ENCODE peak calls at places on chromosome 14, in ten cellular contexts. O, F, B, J, G, C, R, E, T and V are unnamed samples.

GRCh38 chr14:35385042-35385839 is 19.3 kb downstream of the NFKBIA start:
- DNase-seq in O (peak), F (no peak), B (peak), J (peak), G (no peak), C (peak), R (peak), E (no peak), T (peak), V (peak)

GRCh38 chr14:36096090-36096489 is 80.4 kb downstream of the PTCSC3 start:
- DNase-seq in O (no peak), F (no peak), B (no peak), J (no peak), G (no peak), C (peak), R (peak), E (no peak), T (no peak), V (no peak)

GRCh38 chr14:99707921-99708320 is 23.8 kb downstream of the CYP46A1 start:
- DNase-seq in O (no peak), F (no peak), B (no peak), J (no peak), G (no peak), C (no peak), R (no peak), E (no peak), T (no peak), V (no peak)

GRCh38 chr14:51507556-51508511 is 143.9 kb upstream of the FRMD6 start:
- DNase-seq in O (peak), F (no peak), B (peak), J (peak), G (no peak), C (peak), R (peak), E (no peak), T (no peak), V (peak)

GRCh38 chr14:50620341-50620740 is 47.8 kb downstream of the SAV1 start:
- DNase-seq in O (no peak), F (no peak), B (no peak), J (no peak), G (no peak), C (no peak), R (peak), E (no peak), T (no peak), V (no peak)

GRCh38 chr14:88831285-88831684 is 6.8 kb downstream of the TTC8 start:
- DNase-seq in O (no peak), F (no peak), B (peak), J (no peak), G (no peak), C (peak), R (peak), E (no peak), T (no peak), V (no peak)

GRCh38 chr14:44149597-44149996 is 357.5 kb downstream of the FSCB start:
- DNase-seq in O (no peak), F (no peak), B (peak), J (no peak), G (no peak), C (no peak), R (no peak), E (no peak), T (peak), V (no peak)

GRCh38 chr14:85057266-85057665 is 472.7 kb upstream of the FLRT2 start:
- DNase-seq in O (no peak), F (no peak), B (no peak), J (no peak), G (no peak), C (no peak), R (no peak), E (no peak), T (no peak), V (no peak)

GRCh38 chr14:104827173-104828055 is 26.5 kb downstream of the ZBTB42 start:
- DNase-seq in O (no peak), F (no peak), B (no peak), J (peak), G (peak), C (no peak), R (peak), E (no peak), T (peak), V (no peak)

GRCh38 chr14:58701156-58701555 is 63.4 kb downstream of the DACT1 start:
- DNase-seq in O (no peak), F (no peak), B (no peak), J (no peak), G (no peak), C (no peak), R (no peak), E (no peak), T (no peak), V (no peak)

GRCh38 chr14:58947816-58948440 is 240.5 kb upstream of the DAAM1 start:
- DNase-seq in O (peak), F (no peak), B (no peak), J (no peak), G (no peak), C (no peak), R (peak), E (no peak), T (peak), V (peak)

GRCh38 chr14:35952584-35952983 is 126.4 kb downstream of the BRMS1L start:
- DNase-seq in O (no peak), F (no peak), B (no peak), J (no peak), G (no peak), C (no peak), R (no peak), E (no peak), T (peak), V (no peak)

GRCh38 chr14:37602605-37603453 is 7.4 kb downstream of the TTC6 start:
- DNase-seq in O (no peak), F (no peak), B (no peak), J (no peak), G (no peak), C (no peak), R (no peak), E (no peak), T (no peak), V (no peak)

GRCh38 chr14:95651028-95651427 is 35.2 kb upstream of the TCL1B start:
- DNase-seq in O (no peak), F (no peak), B (no peak), J (no peak), G (no peak), C (no peak), R (no peak), E (no peak), T (peak), V (no peak)

GRCh38 chr14:83860757-83861156 is 1669.2 kb upstream of the FLRT2 start:
- DNase-seq in O (no peak), F (no peak), B (no peak), J (no peak), G (no peak), C (no peak), R (no peak), E (no peak), T (no peak), V (no peak)

GRCh38 chr14:54048736-54049135 is 92.1 kb upstream of the BMP4 start:
- DNase-seq in O (no peak), F (no peak), B (no peak), J (no peak), G (no peak), C (no peak), R (no peak), E (no peak), T (no peak), V (no peak)

GRCh38 chr14:103517172-103517566 is 5.5 kb downstream of the CKB start:
- DNase-seq in O (no peak), F (no peak), B (no peak), J (no peak), G (no peak), C (no peak), R (no peak), E (no peak), T (no peak), V (no peak)

GRCh38 chr14:94400454-94400853 is 12.1 kb upstream of the SERPINA1 start:
- DNase-seq in O (no peak), F (no peak), B (no peak), J (no peak), G (no peak), C (no peak), R (no peak), E (no peak), T (no peak), V (no peak)

GRCh38 chr14:74524076-74524812 is 30.7 kb downstream of the ISCA2 start:
- DNase-seq in O (no peak), F (no peak), B (no peak), J (peak), G (no peak), C (no peak), R (peak), E (no peak), T (no peak), V (no peak)

GRCh38 chr14:100424504-100425453 is 101.6 kb downstream of the SLC25A47 start:
- DNase-seq in O (no peak), F (no peak), B (peak), J (no peak), G (no peak), C (no peak), R (no peak), E (no peak), T (no peak), V (no peak)

GRCh38 chr14:22973217-22974032 is 8.9 kb downstream of the AJUBA start:
- DNase-seq in O (no peak), F (no peak), B (peak), J (no peak), G (peak), C (peak), R (peak), E (no peak), T (peak), V (no peak)

GRCh38 chr14:75554482-75554881 is 23.9 kb upstream of the FLVCR2 start:
- DNase-seq in O (no peak), F (no peak), B (peak), J (no peak), G (no peak), C (no peak), R (no peak), E (no peak), T (no peak), V (no peak)

GRCh38 chr14:75165586-75166391 is 10.6 kb downstream of the TMED10 start:
- DNase-seq in O (peak), F (no peak), B (no peak), J (no peak), G (no peak), C (peak), R (peak), E (no peak), T (no peak), V (no peak)

GRCh38 chr14:95667251-95667693 is 19.0 kb upstream of the TCL1B start:
- DNase-seq in O (no peak), F (no peak), B (no peak), J (no peak), G (no peak), C (no peak), R (no peak), E (no peak), T (peak), V (no peak)